ENCODE peak calls at places on chromosomes 5 and 9, in six cellular contexts. One of them, this sample, is unnamed.
A peak's percentile ranks its signal among the peaks of the same experiment; 100 is the strongest.

GRCh38 chr9:137437691-137438590 is 3.2 kb downstream of the ENTPD8 start:
- DNase-seq in uterus: no peak
- DNase-seq in A549: no peak
- DNase-seq in breast epithelium: no peak
- DNase-seq in IMR-90: no peak
- DNase-seq in GM12878: no peak
- DNase-seq in this sample: no peak

GRCh38 chr5:7576023-7576715 is 180.2 kb downstream of the ADCY2 start:
- DNase-seq in uterus: no peak
- DNase-seq in A549: no peak
- DNase-seq in breast epithelium: no peak
- DNase-seq in IMR-90: no peak
- DNase-seq in GM12878: no peak
- DNase-seq in this sample: no peak

GRCh38 chr9:133750927-133751649 is 12.9 kb upstream of the SARDH start:
- DNase-seq in uterus: peak; percentile 3
- DNase-seq in A549: no peak
- DNase-seq in breast epithelium: no peak
- DNase-seq in IMR-90: no peak
- DNase-seq in GM12878: no peak
- DNase-seq in this sample: peak; percentile 71

GRCh38 chr5:72394688-72395087 is 74.5 kb downstream of the PTCD2 start:
- DNase-seq in uterus: no peak
- DNase-seq in A549: peak; percentile 37
- DNase-seq in breast epithelium: no peak
- DNase-seq in IMR-90: no peak
- DNase-seq in GM12878: no peak
- DNase-seq in this sample: no peak

GRCh38 chr5:72242796-72243475 is 77.1 kb downstream of the MRPS27 start:
- DNase-seq in uterus: no peak
- DNase-seq in A549: no peak
- DNase-seq in breast epithelium: no peak
- DNase-seq in IMR-90: no peak
- DNase-seq in GM12878: no peak
- DNase-seq in this sample: no peak

GRCh38 chr5:122362361-122362760 is 50.3 kb downstream of the SNCAIP start:
- DNase-seq in uterus: no peak
- DNase-seq in A549: no peak
- DNase-seq in breast epithelium: no peak
- DNase-seq in IMR-90: peak; percentile 51
- DNase-seq in GM12878: no peak
- DNase-seq in this sample: no peak

GRCh38 chr9:469672-470040 is 255.0 kb downstream of the DOCK8 start:
- DNase-seq in uterus: peak; percentile 36
- DNase-seq in A549: no peak
- DNase-seq in breast epithelium: no peak
- DNase-seq in IMR-90: no peak
- DNase-seq in GM12878: no peak
- DNase-seq in this sample: no peak

GRCh38 chr9:75878461-75878860 is 12.0 kb upstream of the PCSK5 start:
- DNase-seq in uterus: no peak
- DNase-seq in A549: no peak
- DNase-seq in breast epithelium: no peak
- DNase-seq in IMR-90: no peak
- DNase-seq in GM12878: no peak
- DNase-seq in this sample: no peak

GRCh38 chr5:35220967-35221366 is 9.3 kb downstream of the PRLR start:
- DNase-seq in uterus: no peak
- DNase-seq in A549: no peak
- DNase-seq in breast epithelium: no peak
- DNase-seq in IMR-90: no peak
- DNase-seq in GM12878: no peak
- DNase-seq in this sample: no peak

GRCh38 chr9:127545196-127546124 is 66.6 kb upstream of the STXBP1 start:
- DNase-seq in uterus: no peak
- DNase-seq in A549: peak; percentile 93
- DNase-seq in breast epithelium: peak; percentile 92
- DNase-seq in IMR-90: peak; percentile 56
- DNase-seq in GM12878: no peak
- DNase-seq in this sample: no peak

GRCh38 chr9:134496413-134497282 is 145.0 kb upstream of the COL5A1 start:
- DNase-seq in uterus: no peak
- DNase-seq in A549: no peak
- DNase-seq in breast epithelium: no peak
- DNase-seq in IMR-90: peak; percentile 74
- DNase-seq in GM12878: no peak
- DNase-seq in this sample: peak; percentile 85

GRCh38 chr9:110615526-110615925 is 36.0 kb upstream of the SVEP1 start:
- DNase-seq in uterus: no peak
- DNase-seq in A549: no peak
- DNase-seq in breast epithelium: no peak
- DNase-seq in IMR-90: peak; percentile 72
- DNase-seq in GM12878: no peak
- DNase-seq in this sample: no peak

GRCh38 chr9:2087500-2088313 is 72.6 kb downstream of the SMARCA2 start:
- DNase-seq in uterus: no peak
- DNase-seq in A549: peak; percentile 58
- DNase-seq in breast epithelium: no peak
- DNase-seq in IMR-90: peak; percentile 52
- DNase-seq in GM12878: peak; percentile 45
- DNase-seq in this sample: no peak

GRCh38 chr5:140570058-140570457 is 5.4 kb downstream of the SLC35A4 start:
- DNase-seq in uterus: no peak
- DNase-seq in A549: no peak
- DNase-seq in breast epithelium: no peak
- DNase-seq in IMR-90: no peak
- DNase-seq in GM12878: no peak
- DNase-seq in this sample: no peak

GRCh38 chr5:142326480-142326938 is 1.7 kb upstream of the SPRY4 start:
- DNase-seq in uterus: no peak
- DNase-seq in A549: no peak
- DNase-seq in breast epithelium: no peak
- DNase-seq in IMR-90: no peak
- DNase-seq in GM12878: no peak
- DNase-seq in this sample: no peak

DNA sequence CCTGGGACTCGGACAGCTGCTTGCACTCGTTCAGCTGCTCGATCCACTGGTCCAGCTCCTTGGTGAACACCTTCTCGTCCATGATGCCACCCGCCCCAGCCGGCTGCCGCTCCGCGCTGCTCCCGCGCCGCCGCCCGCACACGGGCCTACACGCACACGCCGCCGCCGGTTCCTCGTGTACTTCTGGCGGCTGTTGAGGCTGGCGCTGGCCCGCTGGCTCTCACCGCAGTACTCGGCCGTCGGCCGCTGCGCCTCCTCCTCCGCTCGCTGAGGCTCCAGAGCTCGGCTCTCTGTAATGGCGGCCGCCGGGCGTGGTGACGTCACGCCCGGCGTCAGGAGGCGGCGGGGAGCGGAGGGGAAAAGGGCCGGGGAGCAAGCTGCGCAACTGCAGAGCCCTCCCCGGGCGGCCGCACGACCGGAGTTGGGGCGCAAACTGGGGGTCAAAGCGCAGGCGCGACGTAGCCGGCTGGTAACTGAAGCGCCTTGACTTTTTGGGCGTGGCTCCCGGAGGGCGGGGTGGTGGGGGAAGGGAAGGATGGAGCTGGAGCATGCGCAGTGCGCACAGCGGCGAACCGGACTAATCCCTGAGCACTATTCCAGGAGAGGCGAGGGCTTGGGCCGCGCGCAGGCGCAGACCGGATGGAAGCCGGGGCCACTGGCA is at the start of gene PPP2CA:
- DNase-seq in uterus: peak; percentile 100
- DNase-seq in A549: peak; percentile 98
- DNase-seq in breast epithelium: peak; percentile 98
- DNase-seq in IMR-90: peak; percentile 98
- DNase-seq in GM12878: peak; percentile 98
- DNase-seq in this sample: peak; percentile 100
- TF ChIP-seq CTCF in uterus: no peak
- TF ChIP-seq CTCF in A549: no peak
- TF ChIP-seq CTCF in breast epithelium: no peak
- TF ChIP-seq CTCF in IMR-90: no peak
- TF ChIP-seq CTCF in GM12878: no peak
- TF ChIP-seq CTCF in this sample: no peak

GRCh38 chr5:177483994-177484901 is 10.8 kb upstream of the DBN1 start:
- DNase-seq in uterus: peak; percentile 23
- DNase-seq in A549: no peak
- DNase-seq in breast epithelium: no peak
- DNase-seq in IMR-90: no peak
- DNase-seq in GM12878: no peak
- DNase-seq in this sample: no peak
- TF ChIP-seq POLR2A in uterus: no peak
- TF ChIP-seq POLR2A in A549: no peak
- TF ChIP-seq POLR2A in breast epithelium: no peak
- TF ChIP-seq POLR2A in IMR-90: no peak
- TF ChIP-seq POLR2A in GM12878: peak; percentile 55
- TF ChIP-seq POLR2A in this sample: no peak

DNA sequence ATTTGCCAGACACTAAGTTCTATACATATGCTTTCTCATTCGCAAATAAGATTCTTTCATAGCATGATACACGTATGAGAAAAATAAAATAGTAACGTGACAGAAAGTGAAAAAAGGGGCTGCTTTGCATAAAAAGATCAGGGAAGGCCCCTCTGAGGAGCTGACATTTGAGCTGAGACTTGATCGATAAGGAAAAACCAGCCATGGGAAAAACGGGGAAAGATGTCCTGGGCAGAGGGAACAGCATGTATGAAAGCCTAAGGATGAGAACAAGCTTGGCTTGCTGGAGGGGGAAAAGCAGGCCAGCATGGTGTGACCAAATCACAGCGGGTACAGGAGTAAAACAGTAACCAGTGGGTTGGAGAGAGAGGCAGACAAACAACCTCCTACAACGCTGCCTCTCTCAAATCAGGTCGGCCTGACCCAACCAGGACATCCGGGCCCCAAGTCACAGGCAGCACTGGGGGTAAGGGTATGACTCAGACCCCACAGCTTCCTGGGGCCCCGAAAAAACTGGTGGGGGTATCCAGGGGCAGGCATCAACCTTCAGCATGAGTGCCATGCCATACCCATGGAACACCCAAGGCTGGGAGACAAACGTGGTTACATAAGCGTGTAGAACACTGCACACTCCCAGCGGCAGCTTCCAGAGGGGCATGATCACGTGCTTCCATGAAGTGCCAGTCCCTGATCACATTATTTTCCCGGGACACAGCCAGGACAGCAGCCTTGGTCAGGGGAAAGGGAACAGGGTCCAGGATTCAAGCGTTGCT is 2.2 kb downstream of the TNIP1 start:
- DNase-seq in uterus: no peak
- DNase-seq in A549: no peak
- DNase-seq in breast epithelium: no peak
- DNase-seq in IMR-90: no peak
- DNase-seq in GM12878: no peak
- DNase-seq in this sample: no peak
- H3K4me3 ChIP-seq in uterus: no peak overlapping the region
- H3K4me3 ChIP-seq in A549: no peak overlapping the region
- H3K4me3 ChIP-seq in breast epithelium: no peak overlapping the region
- H3K4me3 ChIP-seq in IMR-90: no peak overlapping the region
- H3K4me3 ChIP-seq in GM12878: peak overlapping the region; percentile 89
- H3K4me3 ChIP-seq in this sample: no peak overlapping the region

GRCh38 chr9:130432362-130432761 is 12.4 kb upstream of the ASS1 start:
- DNase-seq in uterus: no peak
- DNase-seq in A549: no peak
- DNase-seq in breast epithelium: no peak
- DNase-seq in IMR-90: no peak
- DNase-seq in GM12878: no peak
- DNase-seq in this sample: no peak

GRCh38 chr9:130433947-130434262 is 10.9 kb upstream of the ASS1 start:
- DNase-seq in uterus: no peak
- DNase-seq in A549: no peak
- DNase-seq in breast epithelium: no peak
- DNase-seq in IMR-90: no peak
- DNase-seq in GM12878: no peak
- DNase-seq in this sample: no peak

GRCh38 chr9:130431536-130432303 is 13.0 kb upstream of the ASS1 start:
- DNase-seq in uterus: no peak
- DNase-seq in A549: no peak
- DNase-seq in breast epithelium: no peak
- DNase-seq in IMR-90: no peak
- DNase-seq in GM12878: no peak
- DNase-seq in this sample: no peak

GRCh38 chr9:130432796-130433167 is 12.0 kb upstream of the ASS1 start:
- DNase-seq in uterus: no peak
- DNase-seq in A549: no peak
- DNase-seq in breast epithelium: no peak
- DNase-seq in IMR-90: no peak
- DNase-seq in GM12878: no peak
- DNase-seq in this sample: no peak

DNA sequence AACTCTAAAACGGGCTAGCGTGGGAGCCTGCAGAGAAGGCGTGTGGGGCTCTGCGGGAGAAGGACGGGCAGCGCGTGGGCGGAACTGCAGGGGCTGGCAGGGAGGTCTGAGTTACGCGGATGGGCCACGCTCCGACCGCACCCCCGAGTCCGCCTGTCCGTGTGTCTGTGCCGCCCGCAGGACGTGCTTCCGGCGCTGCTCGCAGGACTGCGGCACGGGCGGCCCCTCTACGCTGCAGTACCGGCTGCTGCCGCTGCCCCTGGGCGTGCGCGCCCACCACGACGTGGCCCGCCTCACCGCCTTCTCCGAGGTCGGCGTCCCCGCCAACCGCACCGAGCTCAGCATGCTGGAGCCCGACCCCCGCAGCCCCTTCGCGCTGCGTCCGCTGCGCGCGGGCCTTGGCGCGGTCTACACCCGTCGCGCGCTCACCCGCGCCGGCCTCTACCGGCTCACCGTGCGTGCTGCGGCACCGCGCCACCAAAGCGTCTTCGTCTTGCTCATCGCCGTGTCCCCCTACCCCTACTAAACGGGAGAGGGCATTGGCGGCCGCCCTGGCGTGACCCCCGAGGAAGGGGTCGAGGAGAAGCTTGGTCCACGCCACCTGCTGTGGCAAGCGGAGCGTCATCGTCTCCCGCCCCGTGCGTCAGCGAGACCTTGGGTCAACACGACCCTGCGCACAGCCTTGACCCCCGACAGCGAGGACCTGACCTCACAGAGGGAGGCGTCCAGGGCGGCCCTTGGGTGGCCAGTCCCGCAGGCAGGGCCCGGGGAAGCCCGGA is 11.4 kb upstream of the ASS1 start:
- DNase-seq in uterus: peak; percentile 50
- DNase-seq in A549: peak; percentile 68
- DNase-seq in breast epithelium: no peak
- DNase-seq in IMR-90: peak; percentile 39
- DNase-seq in GM12878: no peak
- DNase-seq in this sample: no peak
- TF ChIP-seq CTCF in uterus: peak; percentile 38
- TF ChIP-seq CTCF in A549: peak; percentile 44
- TF ChIP-seq CTCF in breast epithelium: peak; percentile 10
- TF ChIP-seq CTCF in IMR-90: peak; percentile 53
- TF ChIP-seq CTCF in GM12878: peak; percentile 0
- TF ChIP-seq CTCF in this sample: no peak

DNA sequence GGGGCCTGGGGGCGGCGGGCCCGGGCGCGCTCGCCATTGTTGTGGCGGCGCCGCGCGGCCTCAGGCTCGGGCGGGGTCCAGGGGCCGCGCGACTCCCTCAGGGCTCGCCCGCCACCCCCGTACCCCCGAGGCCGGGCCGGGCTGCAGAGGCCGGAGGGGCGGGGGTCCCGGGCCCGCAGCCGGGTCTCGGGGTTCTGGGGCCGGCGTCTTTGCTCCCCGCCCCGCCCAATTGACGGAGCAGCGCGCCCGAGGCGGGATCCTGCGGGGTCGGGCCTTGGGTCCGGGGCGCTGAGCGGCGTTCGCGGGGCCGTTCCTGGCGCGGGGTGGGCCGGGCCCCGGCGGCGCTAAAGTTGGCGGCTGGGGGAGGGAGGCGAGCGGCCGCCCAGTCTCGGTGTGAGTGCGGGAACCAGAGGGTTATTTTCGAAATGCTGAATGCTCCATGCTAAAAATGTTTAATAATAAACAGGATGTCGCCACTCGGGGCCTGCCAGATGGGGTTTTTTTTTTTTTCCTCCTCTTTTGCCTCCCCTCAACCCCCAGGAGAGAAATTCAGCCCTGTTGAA is 659 bp downstream of the PRRC2B start:
- DNase-seq in uterus: peak; percentile 67
- DNase-seq in A549: no peak
- DNase-seq in breast epithelium: no peak
- DNase-seq in IMR-90: no peak
- DNase-seq in GM12878: no peak
- DNase-seq in this sample: no peak
- TF ChIP-seq POLR2A in uterus: no peak
- TF ChIP-seq POLR2A in A549: no peak
- TF ChIP-seq POLR2A in breast epithelium: no peak
- TF ChIP-seq POLR2A in IMR-90: no peak
- TF ChIP-seq POLR2A in GM12878: peak; percentile 56
- TF ChIP-seq POLR2A in this sample: no peak